ENCODE peak calls at places on chromosomes 6 and 20, in nine cellular contexts. F is adrenal gland, Y is breast epithelium, X is tibial nerve, E is IMR-90, I is ovary, K is stomach, T is A549, P is body of pancreas. G is an unnamed sample.

GRCh38 chr6:150687508-150687907 is 87.8 kb downstream of the PLEKHG1 start:
- DNase-seq in K (peak), Y (no peak), X (no peak), F (no peak), T (no peak), E (no peak), I (peak), P (peak), G (no peak)

GRCh38 chr20:50915424-50915823 is 15.8 kb downstream of the ADNP start:
- DNase-seq in Y (no peak), F (no peak), T (no peak), P (no peak), K (no peak), E (peak), X (no peak), I (no peak), G (no peak)

GRCh38 chr6:146851837-146852236 is 253.1 kb downstream of the ADGB start:
- DNase-seq in K (no peak), Y (no peak), X (no peak), F (no peak), I (no peak), E (peak), T (no peak), P (no peak), G (no peak)

GRCh38 chr6:108115598-108116058 is 41.1 kb upstream of the OSTM1 start:
- DNase-seq in X (no peak), K (peak), P (peak), T (peak), E (peak), F (peak), I (peak), Y (no peak), G (no peak)

GRCh38 chr20:52438326-52438963 is 246.9 kb upstream of the ZFP64 start:
- DNase-seq in E (no peak), K (no peak), P (no peak), I (no peak), X (no peak), T (no peak), F (no peak), Y (no peak), G (no peak)

GRCh38 chr6:148263010-148263409 is 79.6 kb upstream of the SASH1 start:
- DNase-seq in T (peak), E (no peak), I (no peak), F (no peak), X (no peak), P (no peak), Y (peak), K (no peak), G (peak)

GRCh38 chr20:53923745-53924369 is 146.5 kb downstream of the BCAS1 start:
- DNase-seq in K (no peak), F (no peak), I (no peak), X (no peak), Y (no peak), T (no peak), E (no peak), P (no peak), G (no peak)

GRCh38 chr20:48824830-48825550 is 2.8 kb downstream of the PREX1 start:
- DNase-seq in T (no peak), Y (no peak), K (no peak), F (no peak), P (no peak), X (no peak), E (no peak), I (no peak), G (no peak)

GRCh38 chr6:105344971-105345370 is 57.9 kb downstream of the PREP start:
- DNase-seq in F (no peak), E (no peak), P (no peak), Y (no peak), T (no peak), X (no peak), K (no peak), I (no peak), G (no peak)

GRCh38 chr6:126063512-126064146 is 77.3 kb downstream of the TRMT11 start:
- DNase-seq in E (peak), X (no peak), Y (no peak), F (no peak), T (peak), K (no peak), P (no peak), I (no peak), G (no peak)

GRCh38 chr20:23139524-23139923 is 53.4 kb upstream of the CD93 start:
- DNase-seq in T (no peak), F (peak), I (no peak), P (no peak), Y (no peak), X (no peak), K (no peak), E (no peak), G (peak)

GRCh38 chr20:53870426-53871199 is 199.8 kb downstream of the BCAS1 start:
- DNase-seq in T (no peak), X (no peak), E (no peak), I (no peak), Y (no peak), P (no peak), F (no peak), K (no peak), G (no peak)

GRCh38 chr20:60292001-60292520 is 333.8 kb downstream of the CDH26 start:
- DNase-seq in X (no peak), F (no peak), P (no peak), K (no peak), E (no peak), T (no peak), I (no peak), Y (no peak), G (no peak)

GRCh38 chr6:139572001-139572400 is 197.6 kb upstream of the CITED2 start:
- DNase-seq in Y (no peak), F (no peak), X (no peak), I (no peak), P (no peak), T (no peak), E (no peak), K (no peak), G (no peak)

GRCh38 chr20:3797592-3798404 is 1.7 kb downstream of the CDC25B start:
- DNase-seq in P (no peak), K (no peak), F (no peak), I (no peak), X (no peak), E (peak), T (no peak), Y (no peak), G (no peak)

GRCh38 chr6:100968934-100969333 is 87.8 kb upstream of the ASCC3 start:
- DNase-seq in Y (no peak), F (no peak), T (peak), X (no peak), P (no peak), I (no peak), E (no peak), K (no peak), G (no peak)

GRCh38 chr6:94190030-94190429 is 770.7 kb upstream of the EPHA7 start:
- DNase-seq in E (no peak), K (no peak), Y (no peak), T (no peak), X (no peak), P (no peak), I (no peak), F (no peak), G (no peak)

GRCh38 chr6:4352731-4353130 is 217.4 kb upstream of the ECI2 start:
- DNase-seq in F (no peak), P (no peak), I (no peak), X (no peak), T (no peak), Y (no peak), E (peak), K (peak), G (no peak)

GRCh38 chr20:46230811-46231282 is 77.5 kb downstream of the CDH22 start:
- DNase-seq in F (peak), T (peak), X (no peak), Y (no peak), I (peak), P (no peak), E (peak), K (no peak), G (no peak)

GRCh38 chr20:20096421-20096820 is 44.1 kb downstream of the CFAP61 start:
- DNase-seq in F (no peak), E (no peak), P (no peak), Y (no peak), X (no peak), T (no peak), K (no peak), I (no peak), G (no peak)

GRCh38 chr20:22452442-22453011 is 131.8 kb downstream of the FOXA2 start:
- DNase-seq in X (no peak), K (no peak), I (no peak), T (no peak), Y (no peak), P (no peak), F (no peak), E (no peak), G (no peak)

GRCh38 chr20:24653306-24653705 is 183.9 kb downstream of the SYNDIG1 start:
- DNase-seq in X (no peak), P (no peak), Y (no peak), T (peak), I (no peak), F (no peak), E (peak), K (no peak), G (no peak)

GRCh38 chr20:52991783-52992182 is 19.6 kb downstream of the TSHZ2 start:
- DNase-seq in K (no peak), I (no peak), X (no peak), Y (no peak), E (no peak), F (no peak), P (no peak), T (no peak), G (no peak)

GRCh38 chr6:88780714-88781389 is 182.6 kb downstream of the RNGTT start:
- DNase-seq in F (peak), K (no peak), Y (no peak), E (peak), I (peak), X (peak), P (peak), T (peak), G (peak)

GRCh38 chr6:88908598-88909548 is 54.5 kb downstream of the RNGTT start:
- DNase-seq in P (no peak), K (no peak), F (no peak), E (no peak), I (no peak), X (no peak), T (no peak), Y (no peak), G (no peak)

GRCh38 chr6:157054531-157054979 is 268.8 kb downstream of the TMEM242 start:
- DNase-seq in F (no peak), Y (no peak), E (no peak), K (no peak), P (no peak), X (no peak), I (no peak), T (no peak), G (no peak)

GRCh38 chr20:13777171-13777601 is 7.5 kb downstream of the ESF1 start:
- DNase-seq in E (peak), T (no peak), P (no peak), K (no peak), X (no peak), F (no peak), Y (no peak), I (no peak), G (no peak)

GRCh38 chr20:34362502-34363061 is 491 bp upstream of the ITCH start:
- DNase-seq in P (no peak), T (no peak), X (no peak), F (no peak), K (no peak), I (peak), Y (no peak), E (no peak), G (no peak)

GRCh38 chr6:20213271-20213798 is 1.1 kb upstream of the MBOAT1 start:
- DNase-seq in E (no peak), P (peak), T (no peak), F (peak), X (no peak), K (no peak), I (peak), Y (no peak), G (no peak)

GRCh38 chr6:134358320-134358719 is 40.4 kb upstream of the SGK1 start:
- DNase-seq in E (peak), T (peak), X (no peak), I (no peak), P (no peak), K (no peak), F (no peak), Y (no peak), G (no peak)

GRCh38 chr6:164020142-164020541 is 605.6 kb downstream of the QKI start:
- DNase-seq in K (no peak), E (no peak), I (no peak), Y (no peak), X (no peak), F (no peak), P (no peak), T (no peak), G (no peak)

GRCh38 chr6:109869398-109870165 is 108.5 kb upstream of the GPR6 start:
- DNase-seq in E (peak), I (peak), T (no peak), Y (no peak), K (no peak), P (peak), X (no peak), F (peak), G (no peak)

GRCh38 chr6:38150681-38151296 is 331.3 kb downstream of the ZFAND3 start:
- DNase-seq in E (no peak), Y (peak), K (no peak), X (no peak), F (no peak), I (no peak), P (no peak), T (no peak), G (no peak)

GRCh38 chr6:158040051-158040803 is 58.6 kb downstream of the SYNJ2 start:
- DNase-seq in X (no peak), T (peak), I (peak), K (no peak), Y (no peak), P (no peak), F (peak), E (peak), G (no peak)

GRCh38 chr20:10558635-10559187 is 115.1 kb downstream of the JAG1 start:
- DNase-seq in F (no peak), P (no peak), T (peak), Y (no peak), K (no peak), I (no peak), E (peak), X (no peak), G (no peak)
- TF ChIP-seq CTCF in F (no peak), P (no peak), T (no peak), Y (no peak), K (no peak), I (no peak), E (peak), X (no peak), G (no peak)

GRCh38 chr6:36612101-36612625 is 18.0 kb downstream of the SRSF3 start:
- DNase-seq in E (no peak), F (peak), X (no peak), P (no peak), K (no peak), T (no peak), Y (peak), I (peak), G (no peak)
- TF ChIP-seq POLR2A in E (no peak), F (no peak), X (no peak), P (no peak), K (no peak), T (no peak), Y (no peak), I (no peak), G (no peak)

DNA sequence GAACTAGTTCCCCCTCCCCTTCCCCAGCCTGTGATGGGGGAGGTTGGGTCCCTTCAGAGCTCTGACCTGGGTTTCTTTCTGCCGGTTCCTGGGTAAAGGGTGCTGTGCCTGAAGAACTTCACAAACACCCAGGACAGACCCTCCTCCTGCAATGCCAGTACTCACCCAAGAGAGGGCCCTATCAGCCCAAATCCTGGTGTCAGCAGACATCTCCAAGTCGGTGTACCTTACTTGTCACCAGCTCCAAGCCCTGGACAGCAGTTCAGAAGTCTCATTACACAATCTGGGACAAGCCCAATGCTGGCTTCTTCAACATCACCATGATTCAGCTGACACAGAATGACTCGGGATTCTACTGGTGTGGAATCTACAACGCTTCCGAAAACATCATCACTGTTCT is 467 bp downstream of the TREML4 start:
- DNase-seq in F (no peak), Y (no peak), E (no peak), I (no peak), X (no peak), T (peak), P (no peak), K (no peak), G (no peak)
- TF ChIP-seq CTCF in F (no peak), Y (no peak), E (no peak), I (no peak), X (no peak), T (no peak), P (no peak), K (no peak), G (no peak)

GRCh38 chr6:42104095-42104806 is 38.2 kb downstream of the C6orf132 start:
- DNase-seq in Y (no peak), I (peak), P (no peak), T (peak), K (peak), F (peak), E (no peak), X (peak), G (no peak)
- TF ChIP-seq POLR2A in Y (no peak), I (no peak), P (no peak), T (no peak), K (no peak), F (no peak), E (no peak), X (no peak), G (no peak)

GRCh38 chr6:42962502-42963178 is 2.1 kb downstream of the GNMT start:
- DNase-seq in Y (no peak), I (no peak), K (no peak), E (no peak), T (no peak), F (no peak), P (peak), X (no peak), G (no peak)

GRCh38 chr6:42961020-42961470 is 491 bp downstream of the GNMT start:
- DNase-seq in E (no peak), K (no peak), F (peak), I (no peak), P (peak), Y (no peak), T (no peak), X (no peak), G (peak)

GRCh38 chr6:42962096-42962495 is 1.5 kb downstream of the GNMT start:
- DNase-seq in T (no peak), F (no peak), P (no peak), E (no peak), I (no peak), K (no peak), X (no peak), Y (no peak), G (no peak)

GRCh38 chr6:42963179-42963854 is 2.8 kb downstream of the GNMT start:
- DNase-seq in Y (no peak), P (peak), F (no peak), T (peak), X (no peak), I (no peak), K (no peak), E (no peak), G (no peak)

GRCh38 chr6:42963855-42964605 is 3.5 kb downstream of the GNMT start:
- DNase-seq in I (no peak), F (peak), Y (no peak), E (peak), X (no peak), P (peak), T (peak), K (no peak), G (no peak)
- TF ChIP-seq CTCF in I (no peak), F (no peak), Y (no peak), E (peak), X (no peak), P (peak), T (peak), K (no peak), G (no peak)

GRCh38 chr6:169302255-169302654 is 48.6 kb upstream of the THBS2 start:
- DNase-seq in Y (no peak), X (no peak), T (no peak), E (no peak), P (no peak), F (no peak), K (no peak), I (no peak), G (no peak)
- TF ChIP-seq POLR2A in Y (no peak), X (no peak), T (no peak), E (no peak), P (no peak), F (no peak), K (no peak), I (no peak), G (no peak)